ENCODE peak calls at places on chromosomes 4 and X, in nine cellular contexts. K is endodermal cell; D is cardiac fibroblast; Q is adipocyte; J is fibroblast of lung; B is activated CD8-positive, alpha-beta memory T cell treated with anti-CD3 and anti-CD28 coated beads, Interleukin-2, amount 50 U/mL, for 48 hours; Z is cardiac septum; L is naive B cell; C is pulmonary artery endothelial cell. X is an unnamed sample.

GRCh38 chrX:30665471-30665870 is 12.2 kb downstream of the GK start:
- DNase-seq in L (no peak), K (no peak), C (no peak), B (no peak), Q (no peak), D (no peak), Z (no peak), J (no peak), X (no peak)

GRCh38 chr4:25215506-25215905 is 18.3 kb upstream of the PI4K2B start:
- DNase-seq in K (peak), B (no peak), Z (no peak), J (no peak), C (no peak), Q (no peak), D (no peak), L (no peak), X (no peak)

GRCh38 chrX:71563921-71564320 is 14.3 kb upstream of the GCNA start:
- DNase-seq in B (no peak), C (no peak), D (no peak), Q (no peak), K (no peak), J (no peak), L (no peak), Z (no peak), X (no peak)

GRCh38 chr4:55598641-55599040 is 6.6 kb upstream of the PDCL2 start:
- DNase-seq in C (no peak), L (no peak), K (no peak), D (no peak), B (no peak), Q (no peak), J (no peak), Z (no peak), X (no peak)

GRCh38 chrX:117969782-117970181 is 146.8 kb downstream of the KLHL13 start:
- DNase-seq in K (no peak), L (no peak), B (no peak), J (no peak), D (no peak), Z (no peak), C (no peak), Q (no peak), X (no peak)

GRCh38 chrX:13287816-13288215 is 32.0 kb downstream of the ATXN3L start:
- DNase-seq in D (peak), Q (peak), J (peak), Z (no peak), B (no peak), K (no peak), L (no peak), C (peak), X (no peak)

GRCh38 chr4:3493720-3494492 is 30.8 kb downstream of the DOK7 start:
- DNase-seq in Q (no peak), L (no peak), K (peak), J (no peak), D (no peak), Z (no peak), B (no peak), C (no peak), X (no peak)

GRCh38 chr4:47719576-47719975 is 118.3 kb downstream of the CORIN start:
- DNase-seq in B (no peak), J (no peak), D (no peak), Z (no peak), K (no peak), C (no peak), Q (peak), L (no peak), X (no peak)

GRCh38 chr4:154126276-154126675 is 337.4 kb upstream of the SFRP2 start:
- DNase-seq in C (no peak), B (no peak), Q (no peak), D (no peak), L (no peak), Z (no peak), J (peak), K (no peak), X (no peak)

GRCh38 chr4:151940290-151940689 is 179.5 kb upstream of the GATB start:
- DNase-seq in J (no peak), Q (no peak), D (no peak), C (no peak), K (no peak), B (no peak), L (no peak), Z (no peak), X (no peak)